ENCODE peak calls at places on chromosomes 3 and 15, in seven cellular contexts. D, N, H, M, V, Z and E are unnamed samples.

GRCh38 chr15:64894395-64895056 is 17.2 kb upstream of the ANKDD1A start:
- DNase-seq in V (peak), N (peak), H (peak), Z (peak), D (no peak), M (peak), E (no peak)

GRCh38 chr15:77282333-77282732 is 137.6 kb downstream of the PEAK1 start:
- DNase-seq in Z (no peak), N (peak), D (no peak), M (no peak), V (no peak), H (no peak), E (peak)

GRCh38 chr15:50353251-50353998 is 1.6 kb downstream of the GABPB1 start:
- DNase-seq in N (no peak), V (no peak), Z (no peak), H (no peak), M (peak), D (peak), E (no peak)

GRCh38 chr3:193573403-193573802 is 18.7 kb upstream of the ATP13A4 start:
- DNase-seq in D (no peak), H (no peak), M (no peak), V (no peak), N (no peak), Z (no peak), E (no peak)

GRCh38 chr15:52789008-52789600 is 1.0 kb downstream of the ONECUT1 start:
- DNase-seq in D (no peak), N (no peak), H (peak), M (no peak), V (no peak), Z (no peak), E (no peak)

GRCh38 chr3:122977645-122978466 is 49.7 kb downstream of the SEMA5B start:
- DNase-seq in Z (no peak), H (peak), V (no peak), N (peak), D (peak), M (no peak), E (peak)

GRCh38 chr15:61661791-61662190 is 398.5 kb downstream of the VPS13C start:
- DNase-seq in V (no peak), N (no peak), D (no peak), M (no peak), Z (no peak), H (no peak), E (no peak)

GRCh38 chr3:95460274-95460673 is 1354.1 kb upstream of the EPHA6 start:
- DNase-seq in H (no peak), V (no peak), N (no peak), M (no peak), Z (no peak), D (no peak), E (no peak)